ENCODE peak calls at places on chromosomes 1 and 21, in four cellular contexts. One of them, this sample, is unnamed. For H3K4me1, the result is how much of the 10 kb centered on the place peaks cover.

GRCh38 chr1:199083680-199084079 is 444.8 kb downstream of the PTPRC start:
- DNase-seq in mesendoderm: no peak
- DNase-seq in breast epithelium: no peak
- DNase-seq in CD8-positive, alpha-beta T cell: no peak
- DNase-seq in this sample: no peak

GRCh38 chr1:198157241-198157846 is 546 bp downstream of the NEK7 start:
- DNase-seq in mesendoderm: peak
- DNase-seq in breast epithelium: peak
- DNase-seq in CD8-positive, alpha-beta T cell: peak
- DNase-seq in this sample: peak

GRCh38 chr1:7127322-7128050 is 342.2 kb downstream of the CAMTA1 start:
- DNase-seq in mesendoderm: no peak
- DNase-seq in breast epithelium: no peak
- DNase-seq in CD8-positive, alpha-beta T cell: no peak
- DNase-seq in this sample: no peak

GRCh38 chr1:149849246-149849946 is 50.0 kb upstream of the BOLA1 start:
- DNase-seq in mesendoderm: peak
- DNase-seq in CD8-positive, alpha-beta T cell: no peak
- DNase-seq in breast epithelium: no peak
- DNase-seq in this sample: no peak

GRCh38 chr21:32316363-32317215 is 17.9 kb downstream of the MRAP start:
- DNase-seq in breast epithelium: no peak
- DNase-seq in mesendoderm: no peak
- DNase-seq in CD8-positive, alpha-beta T cell: no peak
- DNase-seq in this sample: no peak

GRCh38 chr1:179938752-179939151 is 15.9 kb upstream of the CEP350 start:
- DNase-seq in breast epithelium: no peak
- DNase-seq in CD8-positive, alpha-beta T cell: no peak
- DNase-seq in mesendoderm: no peak
- DNase-seq in this sample: no peak

GRCh38 chr1:147377263-147378246 is 135.1 kb downstream of the CHD1L start:
- DNase-seq in CD8-positive, alpha-beta T cell: no peak
- DNase-seq in mesendoderm: peak
- DNase-seq in breast epithelium: no peak
- DNase-seq in this sample: no peak

GRCh38 chr1:223556414-223557124 is 108.9 kb downstream of the CAPN8 start:
- DNase-seq in breast epithelium: no peak
- DNase-seq in mesendoderm: peak
- DNase-seq in CD8-positive, alpha-beta T cell: no peak
- DNase-seq in this sample: no peak

GRCh38 chr1:155009742-155010141 is 7.1 kb downstream of the ZBTB7B start:
- DNase-seq in breast epithelium: no peak
- DNase-seq in CD8-positive, alpha-beta T cell: no peak
- DNase-seq in mesendoderm: no peak
- DNase-seq in this sample: no peak

GRCh38 chr1:21909787-21910503 is 27.2 kb downstream of the HSPG2 start:
- DNase-seq in mesendoderm: peak
- DNase-seq in CD8-positive, alpha-beta T cell: peak
- DNase-seq in breast epithelium: no peak
- DNase-seq in this sample: no peak

GRCh38 chr1:26234644-26235384 is 814 bp downstream of the CEP85 start:
- DNase-seq in mesendoderm: peak
- DNase-seq in CD8-positive, alpha-beta T cell: peak
- DNase-seq in breast epithelium: no peak
- DNase-seq in this sample: peak

GRCh38 chr1:7358346-7358745 is 412.8 kb upstream of the VAMP3 start:
- DNase-seq in breast epithelium: no peak
- DNase-seq in mesendoderm: no peak
- DNase-seq in CD8-positive, alpha-beta T cell: no peak
- DNase-seq in this sample: no peak

GRCh38 chr1:42380617-42381423 is at the start of gene RIMKLA:
- DNase-seq in mesendoderm: peak
- DNase-seq in breast epithelium: no peak
- DNase-seq in CD8-positive, alpha-beta T cell: peak
- DNase-seq in this sample: peak

GRCh38 chr21:42047821-42048613 is 23.1 kb upstream of the UMODL1 start:
- DNase-seq in mesendoderm: no peak
- DNase-seq in breast epithelium: no peak
- DNase-seq in CD8-positive, alpha-beta T cell: no peak
- DNase-seq in this sample: no peak

GRCh38 chr1:63640633-63641567 is 47.7 kb downstream of the PGM1 start:
- DNase-seq in breast epithelium: no peak
- DNase-seq in CD8-positive, alpha-beta T cell: no peak
- DNase-seq in mesendoderm: no peak
- DNase-seq in this sample: no peak

GRCh38 chr1:39657923-39658485 is 13.9 kb downstream of the NT5C1A start:
- DNase-seq in mesendoderm: peak
- DNase-seq in breast epithelium: no peak
- DNase-seq in CD8-positive, alpha-beta T cell: peak
- DNase-seq in this sample: peak

GRCh38 chr1:20339811-20340457 is 49.3 kb downstream of the VWA5B1 start:
- DNase-seq in CD8-positive, alpha-beta T cell: no peak
- DNase-seq in breast epithelium: no peak
- DNase-seq in mesendoderm: peak
- DNase-seq in this sample: no peak

GRCh38 chr1:74480068-74480467 is 32.3 kb downstream of the LRRC53 start:
- DNase-seq in CD8-positive, alpha-beta T cell: no peak
- DNase-seq in mesendoderm: no peak
- DNase-seq in breast epithelium: no peak
- DNase-seq in this sample: no peak

GRCh38 chr1:49036700-49037099 is 260.0 kb upstream of the BEND5 start:
- DNase-seq in mesendoderm: peak
- DNase-seq in CD8-positive, alpha-beta T cell: no peak
- DNase-seq in breast epithelium: no peak
- DNase-seq in this sample: no peak

GRCh38 chr1:28437924-28438699 is 67.7 kb upstream of the RCC1 start:
- DNase-seq in breast epithelium: peak
- DNase-seq in CD8-positive, alpha-beta T cell: no peak
- DNase-seq in mesendoderm: peak
- DNase-seq in this sample: no peak
- H3K4me3 ChIP-seq in breast epithelium: peak
- H3K4me3 ChIP-seq in CD8-positive, alpha-beta T cell: no peak
- H3K4me3 ChIP-seq in mesendoderm: no peak
- H3K4me3 ChIP-seq in this sample: no peak

DNA sequence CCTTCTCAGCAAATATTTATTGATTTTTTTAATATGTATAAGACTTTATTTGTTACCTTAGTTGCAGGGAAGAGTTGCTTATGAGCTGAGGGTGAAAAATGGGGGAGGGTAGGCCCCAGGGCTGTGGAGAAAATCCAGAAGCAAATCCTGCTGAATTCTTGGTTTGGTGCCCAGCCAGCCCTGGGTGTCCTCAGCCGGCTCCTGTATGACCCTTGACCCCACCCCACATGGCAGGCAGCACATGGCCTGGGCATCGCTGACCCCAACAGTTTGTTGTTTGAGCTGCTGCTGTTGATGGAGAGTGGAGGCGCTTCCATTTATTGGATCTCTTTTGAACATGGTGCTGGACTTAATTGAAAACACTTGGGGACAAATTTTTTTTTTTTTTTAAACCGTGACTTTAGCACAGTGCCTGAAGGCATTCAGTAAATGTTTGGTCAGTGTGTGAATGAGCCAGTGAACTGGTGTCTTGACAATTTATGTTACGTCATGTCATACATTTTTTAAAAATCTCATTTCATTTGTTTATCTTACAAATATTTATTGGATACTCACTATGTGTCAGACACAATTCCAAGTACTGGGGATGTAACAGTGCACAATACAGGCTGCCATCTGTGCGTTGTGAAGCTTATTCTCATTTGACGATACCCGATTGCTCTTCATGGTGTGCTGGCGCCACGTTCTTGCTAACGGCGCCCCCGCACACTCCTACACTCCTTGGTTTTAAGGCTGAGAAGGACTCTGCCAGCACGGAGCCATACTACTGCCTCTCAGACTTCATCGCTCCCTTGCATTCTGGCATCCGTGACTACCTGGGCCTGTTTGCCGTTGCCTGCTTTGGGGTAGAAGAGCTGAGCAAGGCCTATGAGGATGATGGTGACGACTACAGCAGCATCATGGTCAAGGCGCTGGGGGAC is 98.8 kb downstream of the MTR start:
- DNase-seq in mesendoderm: no peak
- DNase-seq in breast epithelium: no peak
- DNase-seq in CD8-positive, alpha-beta T cell: no peak
- DNase-seq in this sample: no peak
- H3K27ac ChIP-seq in mesendoderm: no peak
- H3K27ac ChIP-seq in breast epithelium: no peak
- H3K27ac ChIP-seq in CD8-positive, alpha-beta T cell: no peak
- H3K27ac ChIP-seq in this sample: no peak

DNA sequence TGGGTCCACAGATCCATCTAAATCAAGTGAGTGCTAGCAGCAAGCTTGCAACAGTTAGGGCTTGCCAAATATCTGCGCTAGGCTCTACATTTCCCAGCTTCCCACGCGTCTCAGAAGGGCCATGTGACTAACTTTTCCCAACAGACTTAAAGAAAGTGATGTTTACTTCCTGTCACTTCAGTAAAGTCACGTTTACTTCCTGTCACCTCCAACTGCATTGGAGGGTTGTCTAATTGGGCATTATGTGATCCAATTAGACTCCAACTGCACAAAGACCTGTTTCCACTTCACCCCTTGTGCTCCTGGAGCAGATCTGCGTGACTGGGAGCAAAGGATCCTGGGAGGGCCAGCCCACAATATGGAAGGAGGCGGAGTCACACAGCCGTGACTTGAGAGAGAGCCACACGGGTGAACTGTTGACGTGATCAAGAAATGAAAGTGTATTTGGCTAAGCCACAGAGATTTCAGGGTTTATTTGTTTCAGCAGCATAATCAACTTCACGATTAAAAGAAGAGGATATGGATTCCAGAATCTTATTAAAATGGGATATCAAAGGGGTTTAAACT is 77.7 kb downstream of the CYYR1 start:
- DNase-seq in breast epithelium: no peak
- DNase-seq in CD8-positive, alpha-beta T cell: no peak
- DNase-seq in mesendoderm: no peak
- DNase-seq in this sample: no peak
- H3K4me1 ChIP-seq in breast epithelium: under half
- H3K4me1 ChIP-seq in CD8-positive, alpha-beta T cell: under half
- H3K4me1 ChIP-seq in mesendoderm: under half
- H3K4me1 ChIP-seq in this sample: under half

GRCh38 chr1:160062134-160062533 is 7.8 kb downstream of the KCNJ10 start:
- DNase-seq in mesendoderm: no peak
- DNase-seq in breast epithelium: no peak
- DNase-seq in CD8-positive, alpha-beta T cell: no peak
- DNase-seq in this sample: no peak
- H3K4me3 ChIP-seq in mesendoderm: no peak
- H3K4me3 ChIP-seq in breast epithelium: no peak
- H3K4me3 ChIP-seq in CD8-positive, alpha-beta T cell: no peak
- H3K4me3 ChIP-seq in this sample: no peak

GRCh38 chr1:167924102-167924501 is 10.2 kb upstream of the ADCY10 start:
- DNase-seq in CD8-positive, alpha-beta T cell: no peak
- DNase-seq in mesendoderm: no peak
- DNase-seq in breast epithelium: no peak
- DNase-seq in this sample: no peak
- H3K27ac ChIP-seq in CD8-positive, alpha-beta T cell: no peak
- H3K27ac ChIP-seq in mesendoderm: no peak
- H3K27ac ChIP-seq in breast epithelium: no peak
- H3K27ac ChIP-seq in this sample: no peak

GRCh38 chr1:234619071-234619480 is 9.1 kb upstream of the IRF2BP2 start:
- DNase-seq in breast epithelium: no peak
- DNase-seq in CD8-positive, alpha-beta T cell: no peak
- DNase-seq in mesendoderm: no peak
- DNase-seq in this sample: no peak
- H3K4me1 ChIP-seq in breast epithelium: under half
- H3K4me1 ChIP-seq in CD8-positive, alpha-beta T cell: under half
- H3K4me1 ChIP-seq in mesendoderm: under half
- H3K4me1 ChIP-seq in this sample: under half